ENCODE peak calls at places on chromosomes 12 and 14, in four cellular contexts. X is activated B cell treated with CpG ODN at 0.5 μM for 24 hours, M is GM10248, S is fibroblast of mammary gland. E is an unnamed sample.

GRCh38 chr12:68402422-68402821 is 70.3 kb upstream of the MDM1 start:
- DNase-seq in X (no peak), M (no peak), S (no peak), E (no peak)

GRCh38 chr12:82954572-82954971 is 267.9 kb downstream of the TMTC2 start:
- DNase-seq in X (no peak), M (no peak), S (no peak), E (no peak)

GRCh38 chr14:77039285-77040058 is 11.0 kb upstream of the IRF2BPL start:
- DNase-seq in X (no peak), M (no peak), S (no peak), E (peak; percentile 56)

GRCh38 chr12:77072833-77073495 is 7.6 kb upstream of the E2F7 start:
- DNase-seq in X (no peak), M (no peak), S (peak; percentile 26), E (no peak)

GRCh38 chr12:15682826-15683225 is 106.4 kb downstream of the EPS8 start:
- DNase-seq in X (no peak), M (no peak), S (peak; percentile 24), E (no peak)

GRCh38 chr14:58969951-58970751 is 218.3 kb upstream of the DAAM1 start:
- DNase-seq in X (no peak), M (no peak), S (no peak), E (no peak)

GRCh38 chr12:84919271-84919670 is 6.7 kb upstream of the SLC6A15 start:
- DNase-seq in X (no peak), M (no peak), S (peak; percentile 89), E (no peak)

GRCh38 chr12:77122236-77122635 is 56.9 kb upstream of the E2F7 start:
- DNase-seq in X (no peak), M (no peak), S (peak; percentile 95), E (no peak)

GRCh38 chr12:66647034-66647691 is 31.7 kb downstream of the GRIP1 start:
- DNase-seq in X (no peak), M (no peak), S (peak; percentile 96), E (no peak)

GRCh38 chr14:25988536-25988935 is 609.3 kb downstream of the NOVA1 start:
- DNase-seq in X (no peak), M (no peak), S (peak; percentile 11), E (no peak)

GRCh38 chr14:99910337-99911268 is 117.4 kb downstream of the EML1 start:
- DNase-seq in X (no peak), M (no peak), S (peak; percentile 90), E (no peak)

GRCh38 chr14:53955234-53955556 is 1.4 kb downstream of the BMP4 start:
- DNase-seq in X (no peak), M (no peak), S (no peak), E (no peak)

GRCh38 chr12:113462117-113462774 is 9.4 kb downstream of the LHX5 start:
- DNase-seq in X (peak; percentile 55), M (peak; percentile 81), S (peak; percentile 74), E (peak; percentile 82)

GRCh38 chr12:79706676-79707075 is 15.9 kb upstream of the PAWR start:
- DNase-seq in X (no peak), M (no peak), S (no peak), E (no peak)

GRCh38 chr12:52909256-52909655 is 4.4 kb upstream of the KRT8 start:
- DNase-seq in X (no peak), M (no peak), S (no peak), E (no peak)

GRCh38 chr12:67018105-67018504 is 251.1 kb upstream of the CAND1 start:
- DNase-seq in X (no peak), M (no peak), S (no peak), E (no peak)

GRCh38 chr12:32005496-32006125 is 46.4 kb downstream of the RESF1 start:
- DNase-seq in X (no peak), M (no peak), S (no peak), E (no peak)

GRCh38 chr14:24392327-24393098 is 6.3 kb upstream of the NYNRIN start:
- DNase-seq in X (no peak), M (no peak), S (peak; percentile 63), E (no peak)

GRCh38 chr14:98494582-98494981 is 777.4 kb downstream of the BCL11B start:
- DNase-seq in X (no peak), M (no peak), S (no peak), E (no peak)

GRCh38 chr14:67580336-67581230 is 19.5 kb downstream of the PIGH start:
- DNase-seq in X (no peak), M (no peak), S (no peak), E (no peak)

GRCh38 chr12:119075222-119075787 is 94.0 kb downstream of the SRRM4 start:
- DNase-seq in X (no peak), M (no peak), S (no peak), E (no peak)

GRCh38 chr12:102659200-102659911 is 179.0 kb upstream of the IGF1 start:
- DNase-seq in X (no peak), M (no peak), S (no peak), E (no peak)

GRCh38 chr12:112419269-112420133 is 754 bp downstream of the PTPN11 start:
- DNase-seq in X (no peak), M (no peak), S (peak; percentile 78), E (peak; percentile 33)

GRCh38 chr14:64763801-64764511 is 59.7 kb downstream of the PLEKHG3 start:
- DNase-seq in X (no peak), M (no peak), S (no peak), E (no peak)

GRCh38 chr12:72346331-72346944 is 74.3 kb downstream of the TRHDE start:
- DNase-seq in X (no peak), M (peak; percentile 7), S (peak; percentile 61), E (no peak)

GRCh38 chr14:83660597-83660996 is 1869.3 kb upstream of the FLRT2 start:
- DNase-seq in X (no peak), M (no peak), S (no peak), E (no peak)

DNA sequence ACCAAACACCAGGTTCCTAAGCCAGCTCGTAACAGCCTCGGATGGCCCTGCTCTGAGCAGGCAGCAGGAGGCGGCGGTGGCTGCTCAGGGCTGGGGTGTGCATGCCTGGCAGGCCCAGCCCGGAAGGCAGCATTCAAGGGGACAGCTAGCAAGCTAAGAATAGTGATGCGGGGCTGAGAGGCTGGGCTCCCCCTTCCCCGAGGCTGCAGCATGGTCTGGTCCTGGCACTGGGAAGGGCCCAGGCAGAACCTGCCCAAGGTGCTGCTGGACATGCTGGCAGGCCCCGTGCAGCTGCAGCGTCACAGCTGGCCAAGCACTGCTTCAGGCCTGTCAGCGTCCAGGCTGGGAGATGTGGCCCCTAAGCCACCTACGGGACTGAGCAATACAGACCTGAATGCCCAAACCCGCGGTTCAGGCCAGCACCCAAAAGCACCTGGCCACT is 26.4 kb upstream of the NUDT14 start:
- DNase-seq in X (no peak), M (no peak), S (no peak), E (no peak)
- TF ChIP-seq CTCF in X (no peak), M (no peak), S (no peak), E (no peak)

DNA sequence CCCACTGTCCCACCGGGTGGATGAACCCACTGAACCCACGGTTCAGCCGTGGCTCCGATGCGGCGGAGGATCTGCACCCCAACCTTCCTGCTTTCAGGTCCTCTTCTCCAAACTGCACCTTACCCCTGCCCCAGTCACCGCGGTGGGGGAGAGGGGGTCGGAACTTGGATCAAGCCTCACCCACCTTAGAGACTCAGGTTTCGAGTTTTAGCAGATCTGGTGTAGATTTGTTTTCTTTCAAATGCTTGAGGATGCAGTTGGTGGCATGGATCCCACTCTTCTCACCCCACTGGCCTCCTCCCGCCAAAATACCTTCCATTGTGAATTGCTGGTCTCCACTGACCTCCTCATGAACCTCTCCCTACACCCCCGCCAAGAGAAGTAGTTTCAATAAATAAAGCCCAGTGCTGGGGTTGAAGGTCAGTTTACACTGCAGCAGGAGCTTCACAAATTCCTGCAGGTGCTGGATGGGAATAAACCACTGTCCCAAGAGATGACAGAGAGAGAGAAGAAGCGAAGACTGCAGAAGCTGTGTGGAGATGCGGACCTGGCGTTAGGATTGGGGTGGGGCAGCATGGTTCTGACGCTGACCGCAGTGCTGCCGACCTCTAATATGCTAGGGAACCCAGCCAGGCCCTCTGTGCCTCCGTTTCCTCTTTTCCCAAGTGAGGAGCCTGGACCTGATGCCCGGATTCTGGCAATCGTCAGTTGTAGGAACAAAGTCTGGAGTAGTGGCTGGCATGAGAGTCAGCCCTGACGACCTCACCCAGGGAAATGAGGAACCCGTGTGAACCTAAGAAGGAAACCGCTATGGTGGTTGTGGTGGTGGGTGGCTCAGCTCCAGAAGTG is 7.4 kb downstream of the TTC6 start:
- DNase-seq in X (no peak), M (no peak), S (no peak), E (no peak)
- TF ChIP-seq CTCF in X (no peak), M (no peak), S (no peak), E (no peak)

DNA sequence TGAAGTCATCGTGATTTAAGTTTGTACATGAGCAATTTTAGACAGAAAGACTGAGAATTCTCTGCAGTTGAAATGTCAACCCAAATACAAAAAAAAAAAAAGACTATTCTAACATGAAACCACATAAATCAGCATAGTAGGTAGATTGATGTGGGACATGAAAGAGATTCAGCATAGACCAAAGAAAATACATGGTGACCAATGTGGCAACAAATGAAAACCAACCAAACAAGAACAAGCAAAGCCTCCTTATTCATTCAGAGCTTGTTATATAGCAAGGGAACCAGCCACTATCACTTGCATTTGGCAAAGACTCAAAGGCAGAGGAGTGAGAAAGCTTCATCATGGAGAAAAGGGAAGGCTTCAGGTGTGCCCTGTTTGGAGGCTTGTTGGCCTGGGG is 144.4 kb upstream of the TMPO start:
- DNase-seq in X (no peak), M (no peak), S (no peak), E (no peak)
- TF ChIP-seq CTCF in X (no peak), M (no peak), S (no peak), E (no peak)

GRCh38 chr12:56377989-56378316 is 15.3 kb upstream of the APOF start:
- DNase-seq in X (no peak), M (no peak), S (no peak), E (no peak)

GRCh38 chr12:56374726-56375597 is 12.3 kb upstream of the APOF start:
- DNase-seq in X (no peak), M (no peak), S (no peak), E (no peak)

GRCh38 chr12:56373515-56373914 is 10.9 kb upstream of the APOF start:
- DNase-seq in X (no peak), M (no peak), S (no peak), E (no peak)

GRCh38 chr12:56375598-56376434 is 13.2 kb upstream of the APOF start:
- DNase-seq in X (peak; percentile 46), M (peak; percentile 35), S (no peak), E (no peak)

DNA sequence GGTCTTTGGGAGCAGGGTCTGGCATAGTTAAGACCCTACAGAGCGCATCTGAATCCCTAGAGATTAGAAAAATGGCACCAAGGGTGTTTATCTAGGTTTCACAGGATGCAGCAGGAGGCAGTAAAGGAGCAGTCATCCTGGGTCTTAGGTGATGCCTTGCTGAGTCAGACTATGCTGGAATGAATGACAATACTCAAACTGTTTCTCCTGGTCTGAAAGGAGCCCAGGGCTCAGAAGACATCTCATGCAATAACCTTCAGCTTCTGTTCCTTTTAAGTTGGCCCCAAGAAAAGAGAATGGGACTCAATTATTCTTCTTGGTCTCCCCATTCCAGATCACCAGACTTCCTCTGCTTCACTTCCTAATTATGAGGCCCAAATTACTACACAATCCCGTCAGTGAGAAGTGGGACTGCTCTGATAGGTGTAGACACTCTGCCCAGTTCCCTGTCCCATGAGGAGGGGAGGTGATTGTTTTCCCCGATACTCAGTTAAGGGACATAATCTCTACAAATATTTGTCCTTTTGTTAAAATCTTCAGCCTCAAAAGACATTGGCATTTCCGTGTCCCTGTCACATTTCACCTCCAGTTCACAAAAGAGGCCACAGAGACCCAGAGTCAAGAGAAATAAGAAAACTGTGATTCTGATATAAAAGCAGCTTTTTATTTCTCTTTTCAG is 14.8 kb upstream of the APOF start:
- DNase-seq in X (no peak), M (no peak), S (peak; percentile 55), E (no peak)
- TF ChIP-seq CTCF in X (no peak), M (no peak), S (peak; percentile 21), E (peak; percentile 8)